ENCODE peak calls at places on chromosome 5, in six cellular contexts. One of them, this sample, is unnamed.

GRCh38 chr5:119360905-119361605 is 5.2 kb downstream of the TNFAIP8 start:
- DNase-seq in right lobe of liver: no peak
- DNase-seq in DND-41: no peak
- DNase-seq in upper lobe of right lung: no peak
- DNase-seq in RWPE1: peak
- DNase-seq in GM23338: no peak
- DNase-seq in this sample: peak

GRCh38 chr5:151082976-151083651 is 2.3 kb upstream of the TNIP1 start:
- DNase-seq in right lobe of liver: no peak
- DNase-seq in DND-41: no peak
- DNase-seq in upper lobe of right lung: peak
- DNase-seq in RWPE1: peak
- DNase-seq in GM23338: no peak
- DNase-seq in this sample: peak

GRCh38 chr5:90022002-90022710 is 387.4 kb downstream of the CETN3 start:
- DNase-seq in right lobe of liver: no peak
- DNase-seq in DND-41: no peak
- DNase-seq in upper lobe of right lung: no peak
- DNase-seq in RWPE1: no peak
- DNase-seq in GM23338: no peak
- DNase-seq in this sample: no peak

GRCh38 chr5:126983874-126984266 is 46.5 kb downstream of the MARCHF3 start:
- DNase-seq in right lobe of liver: no peak
- DNase-seq in DND-41: no peak
- DNase-seq in upper lobe of right lung: no peak
- DNase-seq in RWPE1: no peak
- DNase-seq in GM23338: no peak
- DNase-seq in this sample: no peak

GRCh38 chr5:56325039-56325438 is 91.9 kb upstream of the ANKRD55 start:
- DNase-seq in right lobe of liver: no peak
- DNase-seq in DND-41: no peak
- DNase-seq in upper lobe of right lung: no peak
- DNase-seq in RWPE1: no peak
- DNase-seq in GM23338: no peak
- DNase-seq in this sample: no peak

GRCh38 chr5:137666109-137666850 is 69.6 kb downstream of the KLHL3 start:
- DNase-seq in right lobe of liver: no peak
- DNase-seq in DND-41: no peak
- DNase-seq in upper lobe of right lung: no peak
- DNase-seq in RWPE1: no peak
- DNase-seq in GM23338: no peak
- DNase-seq in this sample: no peak

GRCh38 chr5:94375801-94376200 is 242.6 kb downstream of the KIAA0825 start:
- DNase-seq in right lobe of liver: no peak
- DNase-seq in DND-41: no peak
- DNase-seq in upper lobe of right lung: no peak
- DNase-seq in RWPE1: no peak
- DNase-seq in GM23338: no peak
- DNase-seq in this sample: no peak

GRCh38 chr5:29197636-29198035 is 1995.8 kb upstream of the CDH6 start:
- DNase-seq in right lobe of liver: no peak
- DNase-seq in DND-41: no peak
- DNase-seq in upper lobe of right lung: no peak
- DNase-seq in RWPE1: peak
- DNase-seq in GM23338: no peak
- DNase-seq in this sample: no peak

GRCh38 chr5:110218994-110219393 is 507.5 kb downstream of the TMEM232 start:
- DNase-seq in right lobe of liver: no peak
- DNase-seq in DND-41: peak
- DNase-seq in upper lobe of right lung: no peak
- DNase-seq in RWPE1: no peak
- DNase-seq in GM23338: no peak
- DNase-seq in this sample: no peak

GRCh38 chr5:150172563-150172962 is 6.0 kb downstream of the CDX1 start:
- DNase-seq in right lobe of liver: no peak
- DNase-seq in DND-41: no peak
- DNase-seq in upper lobe of right lung: no peak
- DNase-seq in RWPE1: no peak
- DNase-seq in GM23338: no peak
- DNase-seq in this sample: no peak

GRCh38 chr5:43588842-43589241 is 14.1 kb upstream of the NNT start:
- DNase-seq in right lobe of liver: no peak
- DNase-seq in DND-41: no peak
- DNase-seq in upper lobe of right lung: no peak
- DNase-seq in RWPE1: no peak
- DNase-seq in GM23338: no peak
- DNase-seq in this sample: no peak

GRCh38 chr5:75566710-75567309 is 44.4 kb upstream of the ANKDD1B start:
- DNase-seq in right lobe of liver: no peak
- DNase-seq in DND-41: no peak
- DNase-seq in upper lobe of right lung: no peak
- DNase-seq in RWPE1: peak
- DNase-seq in GM23338: no peak
- DNase-seq in this sample: peak

GRCh38 chr5:76764374-76764773 is 48.4 kb downstream of the F2R start:
- DNase-seq in right lobe of liver: no peak
- DNase-seq in DND-41: no peak
- DNase-seq in upper lobe of right lung: no peak
- DNase-seq in RWPE1: no peak
- DNase-seq in GM23338: no peak
- DNase-seq in this sample: no peak

GRCh38 chr5:108924457-108924961 is 176.8 kb downstream of the FER start:
- DNase-seq in right lobe of liver: no peak
- DNase-seq in DND-41: no peak
- DNase-seq in upper lobe of right lung: no peak
- DNase-seq in RWPE1: no peak
- DNase-seq in GM23338: peak
- DNase-seq in this sample: no peak

GRCh38 chr5:125874717-125875116 is 548.5 kb upstream of the GRAMD2B start:
- DNase-seq in right lobe of liver: no peak
- DNase-seq in DND-41: no peak
- DNase-seq in upper lobe of right lung: no peak
- DNase-seq in RWPE1: no peak
- DNase-seq in GM23338: peak
- DNase-seq in this sample: peak

GRCh38 chr5:36198281-36198680 is 43.4 kb downstream of the NADK2 start:
- DNase-seq in right lobe of liver: no peak
- DNase-seq in DND-41: no peak
- DNase-seq in upper lobe of right lung: no peak
- DNase-seq in RWPE1: no peak
- DNase-seq in GM23338: no peak
- DNase-seq in this sample: no peak

GRCh38 chr5:122346897-122347581 is 35.0 kb downstream of the SNCAIP start:
- DNase-seq in right lobe of liver: no peak
- DNase-seq in DND-41: no peak
- DNase-seq in upper lobe of right lung: no peak
- DNase-seq in RWPE1: no peak
- DNase-seq in GM23338: no peak
- DNase-seq in this sample: no peak

GRCh38 chr5:73644385-73644963 is 18.5 kb downstream of the ARHGEF28 start:
- DNase-seq in right lobe of liver: no peak
- DNase-seq in DND-41: no peak
- DNase-seq in upper lobe of right lung: no peak
- DNase-seq in RWPE1: no peak
- DNase-seq in GM23338: peak
- DNase-seq in this sample: no peak
- TF ChIP-seq CTCF in right lobe of liver: no peak
- TF ChIP-seq CTCF in DND-41: no peak
- TF ChIP-seq CTCF in upper lobe of right lung: no peak
- TF ChIP-seq CTCF in RWPE1: no peak
- TF ChIP-seq CTCF in GM23338: no peak
- TF ChIP-seq CTCF in this sample: no peak

GRCh38 chr5:157559301-157559700 is 16.3 kb downstream of the ADAM19 start:
- DNase-seq in right lobe of liver: peak
- DNase-seq in DND-41: no peak
- DNase-seq in upper lobe of right lung: no peak
- DNase-seq in RWPE1: peak
- DNase-seq in GM23338: no peak
- DNase-seq in this sample: peak
- H3K27ac ChIP-seq in right lobe of liver: no peak
- H3K27ac ChIP-seq in DND-41: no peak
- H3K27ac ChIP-seq in upper lobe of right lung: no peak
- H3K27ac ChIP-seq in RWPE1: no peak
- H3K27ac ChIP-seq in GM23338: no peak
- H3K27ac ChIP-seq in this sample: peak

DNA sequence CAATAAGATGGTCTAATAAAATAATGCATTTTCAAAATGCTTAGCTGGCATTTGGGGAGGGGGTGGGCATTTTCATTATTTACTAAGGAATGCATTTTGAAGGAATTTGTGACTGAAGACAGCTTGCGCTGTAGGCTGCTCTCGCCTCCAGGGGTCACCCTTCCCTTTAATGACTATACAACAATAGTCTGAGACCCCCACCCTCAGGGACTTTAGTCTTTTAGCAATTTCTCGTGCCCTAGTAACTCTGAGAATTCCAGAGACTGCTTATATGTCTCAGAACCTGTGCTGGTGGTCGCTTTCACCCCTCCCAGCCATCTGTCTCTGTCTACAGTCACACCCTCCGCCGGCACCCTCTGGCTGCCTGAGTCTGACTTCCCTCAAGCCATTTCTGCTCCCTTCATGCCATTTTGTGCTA is 671.5 kb downstream of the NR2F1-AS1 start:
- DNase-seq in right lobe of liver: no peak
- DNase-seq in DND-41: peak
- DNase-seq in upper lobe of right lung: no peak
- DNase-seq in RWPE1: no peak
- DNase-seq in GM23338: peak
- DNase-seq in this sample: no peak
- TF ChIP-seq CTCF in right lobe of liver: peak
- TF ChIP-seq CTCF in DND-41: peak
- TF ChIP-seq CTCF in upper lobe of right lung: peak
- TF ChIP-seq CTCF in RWPE1: no peak
- TF ChIP-seq CTCF in GM23338: peak
- TF ChIP-seq CTCF in this sample: peak

GRCh38 chr5:131254741-131255140 is 9.1 kb upstream of the CDC42SE2 start:
- DNase-seq in right lobe of liver: no peak
- DNase-seq in DND-41: no peak
- DNase-seq in upper lobe of right lung: no peak
- DNase-seq in RWPE1: no peak
- DNase-seq in GM23338: no peak
- DNase-seq in this sample: no peak

GRCh38 chr5:131259326-131259725 is 4.5 kb upstream of the CDC42SE2 start:
- DNase-seq in right lobe of liver: no peak
- DNase-seq in DND-41: no peak
- DNase-seq in upper lobe of right lung: no peak
- DNase-seq in RWPE1: no peak
- DNase-seq in GM23338: no peak
- DNase-seq in this sample: no peak

GRCh38 chr5:131252824-131253171 is 11.1 kb upstream of the CDC42SE2 start:
- DNase-seq in right lobe of liver: peak
- DNase-seq in DND-41: peak
- DNase-seq in upper lobe of right lung: peak
- DNase-seq in RWPE1: no peak
- DNase-seq in GM23338: no peak
- DNase-seq in this sample: no peak

GRCh38 chr5:131258733-131259132 is 5.1 kb upstream of the CDC42SE2 start:
- DNase-seq in right lobe of liver: no peak
- DNase-seq in DND-41: no peak
- DNase-seq in upper lobe of right lung: no peak
- DNase-seq in RWPE1: peak
- DNase-seq in GM23338: no peak
- DNase-seq in this sample: peak

GRCh38 chr5:131256507-131256823 is 7.4 kb upstream of the CDC42SE2 start:
- DNase-seq in right lobe of liver: no peak
- DNase-seq in DND-41: no peak
- DNase-seq in upper lobe of right lung: no peak
- DNase-seq in RWPE1: no peak
- DNase-seq in GM23338: no peak
- DNase-seq in this sample: no peak
- H3K27ac ChIP-seq in right lobe of liver: peak
- H3K27ac ChIP-seq in DND-41: peak
- H3K27ac ChIP-seq in upper lobe of right lung: peak
- H3K27ac ChIP-seq in RWPE1: no peak
- H3K27ac ChIP-seq in GM23338: no peak
- H3K27ac ChIP-seq in this sample: no peak

This sample was measured in mammary epithelial cell.